ENCODE peak calls at places on chromosome 9, in six cellular contexts. B, V, W, N, E and I are unnamed samples.

GRCh38 chr9:135000647-135001245 is 83.0 kb upstream of the FCN1 start:
- DNase-seq in V (no peak), N (no peak), E (no peak), B (no peak), W (no peak), I (no peak)

GRCh38 chr9:95724253-95724991 is 151.1 kb upstream of the ERCC6L2 start:
- DNase-seq in N (peak; percentile 64), E (peak; percentile 23), B (no peak), W (no peak), V (peak; percentile 93), I (no peak)

GRCh38 chr9:124754289-124754688 is 16.8 kb downstream of the NR6A1 start:
- DNase-seq in W (no peak), V (no peak), B (no peak), N (no peak), E (no peak), I (no peak)

GRCh38 chr9:22238809-22239684 is 207.6 kb upstream of the DMRTA1 start:
- DNase-seq in W (no peak), B (no peak), V (no peak), E (no peak), N (no peak), I (no peak)

GRCh38 chr9:18489861-18490260 is 15.9 kb downstream of the ADAMTSL1 start:
- DNase-seq in N (no peak), V (no peak), W (no peak), B (no peak), E (no peak), I (no peak)

GRCh38 chr9:136341042-136341655 is 13.8 kb downstream of the GPSM1 start:
- DNase-seq in E (no peak), B (no peak), V (no peak), N (no peak), W (no peak), I (no peak)

GRCh38 chr9:88973281-88974045 is 17.8 kb upstream of the S1PR3 start:
- DNase-seq in V (no peak), B (no peak), N (no peak), W (no peak), E (no peak), I (no peak)

GRCh38 chr9:72160446-72161123 is 11.3 kb downstream of the GDA start:
- DNase-seq in V (no peak), E (no peak), B (no peak), N (no peak), W (no peak), I (no peak)

GRCh38 chr9:137320555-137321384 is 18.7 kb upstream of the NRARP start:
- DNase-seq in W (no peak), N (no peak), E (no peak), B (peak; percentile 80), V (peak; percentile 72), I (no peak)

GRCh38 chr9:127521919-127522304 is 70.6 kb downstream of the LRSAM1 start:
- DNase-seq in B (no peak), W (no peak), V (no peak), E (no peak), N (no peak), I (no peak)